ENCODE peak calls at places on chromosomes 1 and 21, in four cellular contexts. C is CD8-positive, alpha-beta T cell; L is CD4-positive, alpha-beta memory T cell; Y is hepatocyte. Q is an unnamed sample. For H3K9me3, the result is how much of the 10 kb centered on the place peaks cover.

GRCh38 chr1:237029240-237029639 is 12.7 kb upstream of the RYR2 start:
- DNase-seq in C (no peak), L (no peak), Y (no peak), Q (no peak)

GRCh38 chr21:36639769-36640168 is 59.1 kb upstream of the SIM2 start:
- DNase-seq in C (no peak), L (no peak), Y (no peak), Q (no peak)

GRCh38 chr1:53549287-53549686 is 90.1 kb downstream of the DMRTB1 start:
- DNase-seq in C (no peak), L (no peak), Y (no peak), Q (no peak)

GRCh38 chr1:235160395-235160964 is 570 bp downstream of the RBM34 start:
- DNase-seq in C (no peak), L (no peak), Y (no peak), Q (no peak)

GRCh38 chr1:78005755-78006154 is 1.0 kb downstream of the DNAJB4 start:
- DNase-seq in C (no peak), L (peak), Y (peak), Q (no peak)

GRCh38 chr1:52186449-52186848 is 44.6 kb downstream of the ZFYVE9 start:
- DNase-seq in C (no peak), L (no peak), Y (no peak), Q (no peak)

GRCh38 chr1:180503274-180503862 is 991 bp upstream of the ACBD6 start:
- DNase-seq in C (no peak), L (no peak), Y (no peak), Q (no peak)

GRCh38 chr1:156543066-156543465 is 29.3 kb downstream of the IQGAP3 start:
- DNase-seq in C (no peak), L (no peak), Y (no peak), Q (no peak)

GRCh38 chr1:203170625-203171330 is 4.8 kb downstream of the MYBPH start:
- DNase-seq in C (no peak), L (no peak), Y (no peak), Q (no peak)

GRCh38 chr1:234962340-234962989 is 166.2 kb downstream of the TOMM20 start:
- DNase-seq in C (no peak), L (no peak), Y (peak), Q (no peak)

GRCh38 chr1:185559684-185560310 is 174.4 kb upstream of the HMCN1 start:
- DNase-seq in C (peak), L (peak), Y (peak), Q (no peak)

GRCh38 chr1:198291924-198292323 is 135.1 kb downstream of the NEK7 start:
- DNase-seq in C (no peak), L (no peak), Y (no peak), Q (no peak)

GRCh38 chr1:92441316-92442311 is 45.1 kb downstream of the GFI1 start:
- DNase-seq in C (no peak), L (no peak), Y (peak), Q (no peak)

GRCh38 chr1:9309080-9309479 is 16.4 kb downstream of the SPSB1 start:
- DNase-seq in C (no peak), L (no peak), Y (no peak), Q (no peak)
- H3K9me3 ChIP-seq in C (under half), L (under half), Y (under half), Q (under half)

DNA sequence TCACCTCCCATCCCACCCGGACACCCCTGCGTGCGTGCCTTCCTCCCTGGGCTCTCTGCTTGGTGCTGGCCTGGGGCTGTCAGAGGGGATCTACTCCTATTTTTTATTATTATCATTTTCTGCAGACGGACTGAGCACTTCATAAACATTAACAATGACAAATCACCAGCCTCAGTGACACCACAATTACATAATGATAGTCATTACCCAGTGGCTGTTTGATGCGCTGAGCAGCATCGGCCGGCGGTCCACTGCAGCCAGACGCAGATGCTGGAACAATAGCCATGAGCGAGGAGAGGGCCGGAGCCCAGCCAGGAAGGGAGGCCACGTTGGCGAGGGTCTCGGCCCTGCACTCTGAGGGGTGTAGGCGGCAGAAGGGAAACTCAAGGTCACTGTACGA is 309.3 kb upstream of the AJAP1 start:
- DNase-seq in C (no peak), L (no peak), Y (no peak), Q (no peak)
- H3K9me3 ChIP-seq in C (under half), L (under half), Y (under half), Q (under half)

DNA sequence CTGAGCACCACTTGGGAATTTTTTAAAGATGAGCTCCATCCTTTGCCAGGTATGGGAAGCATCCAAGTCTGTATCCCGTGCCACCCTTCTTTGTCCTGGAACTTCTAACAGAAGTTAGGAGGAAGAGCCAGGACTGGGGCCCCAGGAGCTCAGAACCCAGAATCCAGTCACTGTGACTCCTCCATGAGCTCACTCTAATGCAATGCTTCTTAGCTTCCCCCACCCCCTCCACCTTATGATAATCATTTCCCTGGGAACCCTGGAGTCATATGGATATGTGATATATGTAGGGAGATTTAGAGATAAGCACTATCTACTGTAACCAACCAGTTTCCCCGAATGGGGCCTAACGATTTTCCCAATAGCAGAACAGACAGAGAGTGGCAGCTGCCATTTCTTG is 758 bp upstream of the SPRR5 start:
- DNase-seq in C (no peak), L (no peak), Y (no peak), Q (no peak)
- H3K9me3 ChIP-seq in C (under half), L (under half), Y (under half), Q (under half)

GRCh38 chr1:107862064-107862463 is 102.9 kb downstream of the VAV3 start:
- DNase-seq in C (no peak), L (no peak), Y (no peak), Q (no peak)
- H3K9me3 ChIP-seq in C (under half), L (under half), Y (under half), Q (under half)

DNA sequence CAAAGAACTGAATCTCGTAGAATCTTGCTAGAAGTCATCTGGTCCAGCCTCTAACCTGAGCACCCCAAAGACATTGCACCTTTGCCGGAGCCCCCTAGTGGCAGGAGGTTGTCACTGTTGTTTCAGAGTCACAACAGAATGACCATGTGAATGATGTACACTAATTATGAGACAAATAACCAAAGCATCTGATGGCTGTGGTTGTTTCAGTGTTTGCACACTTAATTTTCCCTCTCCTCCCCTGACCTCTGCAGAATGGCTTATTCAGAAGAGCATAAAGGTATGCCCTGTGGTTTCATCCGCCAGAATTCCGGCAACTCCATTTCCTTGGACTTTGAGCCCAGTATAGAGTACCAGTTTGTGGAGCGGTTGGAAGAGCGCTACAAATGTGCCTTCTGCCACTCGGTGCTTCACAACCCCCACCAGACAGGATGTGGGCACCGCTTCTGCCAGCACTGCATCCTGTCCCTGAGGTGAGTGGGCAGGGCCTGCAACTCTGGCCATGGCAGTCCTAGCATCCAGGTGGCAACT is 26.4 kb downstream of the TRAF5 start:
- DNase-seq in C (peak), L (peak), Y (no peak), Q (peak)
- H3K9me3 ChIP-seq in C (under half), L (under half), Y (under half), Q (under half)

GRCh38 chr1:248404024-248404423 is 1.2 kb downstream of the OR2T1 start:
- DNase-seq in C (no peak), L (no peak), Y (no peak), Q (no peak)
- H3K9me3 ChIP-seq in C (under half), L (under half), Y (under half), Q (under half)

GRCh38 chr1:29563571-29563970 is 327.2 kb downstream of the PTPRU start:
- DNase-seq in C (no peak), L (no peak), Y (no peak), Q (no peak)

GRCh38 chr1:29567257-29567656 is 330.9 kb downstream of the PTPRU start:
- DNase-seq in C (no peak), L (no peak), Y (no peak), Q (no peak)

GRCh38 chr1:29563092-29563491 is 326.8 kb downstream of the PTPRU start:
- DNase-seq in C (no peak), L (no peak), Y (no peak), Q (no peak)

GRCh38 chr1:29569971-29570634 is 333.8 kb downstream of the PTPRU start:
- DNase-seq in C (no peak), L (no peak), Y (peak), Q (no peak)

DNA sequence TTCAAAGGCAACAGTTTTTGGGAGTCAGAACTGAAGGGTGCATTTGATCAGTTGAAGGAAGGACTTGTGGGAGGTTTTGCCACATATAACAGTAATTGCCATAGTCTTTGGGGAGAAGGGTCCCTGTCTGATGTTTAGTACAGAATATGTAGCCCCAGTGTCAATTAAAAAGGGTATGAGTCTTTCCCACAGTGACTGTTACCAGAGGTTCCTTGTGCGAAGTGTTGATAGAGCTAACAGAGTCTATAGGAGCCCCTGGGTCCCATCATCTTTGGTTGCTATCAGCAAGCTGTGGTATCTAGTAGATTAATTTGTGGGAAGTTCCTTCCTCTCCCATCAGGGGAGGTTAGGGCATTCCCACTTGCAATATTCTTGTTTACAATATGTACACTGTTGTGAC is 329.2 kb downstream of the PTPRU start:
- DNase-seq in C (no peak), L (no peak), Y (no peak), Q (no peak)
- H3K9me3 ChIP-seq in C (under half), L (under half), Y (under half), Q (under half)

DNA sequence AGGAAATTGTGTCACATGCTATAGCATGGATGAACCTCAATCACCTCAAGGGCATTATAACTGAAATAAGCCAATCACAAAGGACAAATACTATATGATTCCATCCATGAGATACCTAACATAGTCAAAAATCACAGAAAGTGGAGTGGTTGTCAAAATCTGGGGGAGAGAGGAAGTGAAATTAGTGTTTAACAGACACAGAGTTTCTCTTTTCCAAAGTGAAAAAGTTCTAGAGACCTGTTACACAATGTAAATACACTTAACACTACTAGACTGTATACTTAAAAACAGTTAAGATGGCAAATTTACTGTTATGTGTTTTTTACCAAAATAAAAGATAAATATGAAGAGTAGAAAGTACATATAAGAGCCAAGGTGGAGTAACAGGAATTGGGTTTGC is 31.8 kb downstream of the ZNF644 start:
- DNase-seq in C (no peak), L (no peak), Y (no peak), Q (no peak)
- H3K9me3 ChIP-seq in C (under half), L (under half), Y (under half), Q (under half)

GRCh38 chr1:13913396-13913795 is 213.4 kb downstream of the PRDM2 start:
- DNase-seq in C (no peak), L (no peak), Y (no peak), Q (no peak)
- H3K9me3 ChIP-seq in C (under half), L (under half), Y (under half), Q (under half)

GRCh38 chr1:111738436-111739221 is 566 bp downstream of the INKA2 start:
- DNase-seq in C (peak), L (peak), Y (peak), Q (peak)
- H3K9me3 ChIP-seq in C (under half), L (under half), Y (under half), Q (under half)

Q was measured in T-helper 17 cell.